ENCODE peak calls at places on chromosomes 16 and 17, in seven cellular contexts. X is NB4, S is fibroblast of lung, K is DND-41, H is psoas muscle, V is esophagus squamous epithelium, U is fibroblast of pulmonary artery. W is an unnamed sample.
A peak's percentile ranks its signal among the peaks of the same experiment; 100 is the strongest.

GRCh38 chr17:4492762-4493561 is 5.7 kb upstream of the SPNS2 start:
- DNase-seq in X (peak; percentile 65), K (peak; percentile 79), V (no peak), S (peak; percentile 20), H (no peak), U (peak; percentile 35), W (peak; percentile 39)

GRCh38 chr16:62638964-62639861 is 603.0 kb upstream of the CDH8 start:
- DNase-seq in H (no peak), U (no peak), K (no peak), X (no peak), V (no peak), S (no peak), W (peak; percentile 77)

GRCh38 chr16:59192551-59193199 is 458.6 kb upstream of the GOT2 start:
- DNase-seq in U (peak; percentile 4), K (peak; percentile 36), S (peak; percentile 19), H (no peak), X (peak; percentile 58), V (no peak), W (peak; percentile 44)

GRCh38 chr17:73223626-73224616 is 31.1 kb downstream of the COG1 start:
- DNase-seq in S (no peak), H (no peak), U (peak; percentile 32), V (no peak), X (no peak), K (no peak), W (no peak)

GRCh38 chr16:53054670-53055485 is at the start of gene CHD9:
- DNase-seq in S (peak; percentile 78), U (peak; percentile 87), H (peak; percentile 91), V (no peak), X (peak; percentile 93), K (peak; percentile 84), W (peak; percentile 71)

GRCh38 chr16:30737794-30738648 is 10.2 kb upstream of the PHKG2 start:
- DNase-seq in S (no peak), U (no peak), V (no peak), K (no peak), X (no peak), H (peak; percentile 39), W (no peak)

GRCh38 chr16:1152651-1153259 is at the start of gene CACNA1H:
- DNase-seq in U (no peak), S (peak; percentile 11), K (no peak), V (no peak), H (no peak), X (no peak), W (peak; percentile 15)

GRCh38 chr17:62739666-62740065 is 68.4 kb downstream of the MARCHF10 start:
- DNase-seq in V (no peak), H (no peak), S (no peak), K (no peak), U (no peak), X (no peak), W (no peak)

GRCh38 chr16:35141303-35141702 is 1681.9 kb downstream of the TP53TG3F start:
- DNase-seq in U (no peak), S (no peak), K (no peak), H (no peak), V (no peak), X (no peak), W (no peak)

GRCh38 chr16:15899538-15900100 is 11.2 kb upstream of the CEP20 start:
- DNase-seq in H (no peak), S (peak; percentile 98), K (peak; percentile 25), V (no peak), X (peak; percentile 56), U (peak; percentile 54), W (no peak)

GRCh38 chr17:7841622-7842379 is 7.8 kb downstream of the KDM6B start:
- DNase-seq in X (peak; percentile 80), V (no peak), S (peak; percentile 91), U (peak; percentile 90), H (peak; percentile 97), K (peak; percentile 88), W (peak; percentile 78)

GRCh38 chr17:28173801-28174200 is 131.3 kb downstream of the NLK start:
- DNase-seq in H (no peak), X (peak; percentile 19), V (no peak), U (peak; percentile 56), K (no peak), S (peak; percentile 42), W (no peak)

GRCh38 chr17:50036455-50037320 is 19.2 kb upstream of the ITGA3 start:
- DNase-seq in U (no peak), S (no peak), X (no peak), V (no peak), K (no peak), H (no peak), W (no peak)

DNA sequence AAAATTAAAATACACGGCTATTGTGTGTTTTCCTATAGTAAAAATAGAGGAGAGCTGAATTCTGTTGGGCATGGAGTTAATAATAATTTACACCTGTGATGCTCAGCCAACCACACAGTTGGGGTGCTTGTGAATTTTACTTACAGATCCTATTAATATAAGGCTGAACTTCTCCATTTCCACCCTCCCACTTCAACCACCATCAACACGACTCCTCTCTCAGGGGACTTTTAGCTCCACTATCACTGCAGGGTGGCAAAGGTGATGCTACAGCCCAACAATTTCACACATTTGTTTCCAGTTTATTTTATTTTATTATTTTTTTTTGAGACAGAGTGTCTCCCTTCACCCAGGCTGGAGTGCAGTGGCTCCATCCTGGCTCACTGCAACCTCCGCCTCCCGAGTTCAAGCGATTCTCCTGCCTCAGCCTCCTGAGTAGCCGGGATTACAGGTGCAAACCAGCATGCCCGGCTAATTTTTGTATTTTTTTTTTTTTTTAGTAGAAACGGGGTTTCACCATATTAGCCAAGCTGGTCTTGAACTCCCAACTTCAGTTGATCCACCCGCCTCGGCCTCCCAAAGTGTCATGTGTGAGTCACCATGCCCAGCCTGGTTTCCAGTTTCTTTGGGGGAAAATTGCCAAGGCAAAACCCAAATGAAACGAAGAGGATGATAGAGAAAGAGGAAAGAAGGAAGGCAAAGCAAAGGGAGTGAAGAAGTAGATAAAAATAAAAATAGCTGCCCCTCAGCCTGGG is 57.9 kb downstream of the GNA13 start:
- DNase-seq in U (no peak), X (no peak), H (no peak), S (no peak), K (no peak), V (no peak), W (no peak)
- H3K4me3 ChIP-seq in U (no peak overlapping the region), X (no peak overlapping the region), H (no peak overlapping the region), S (no peak overlapping the region), K (no peak overlapping the region), V (no peak overlapping the region), W (no peak overlapping the region)

GRCh38 chr17:10155334-10156081 is 42.9 kb downstream of the GAS7 start:
- DNase-seq in K (no peak), X (peak; percentile 68), V (no peak), S (no peak), H (no peak), U (no peak), W (no peak)
- H3K4me3 ChIP-seq in K (no peak overlapping the region), X (no peak overlapping the region), V (no peak overlapping the region), S (no peak overlapping the region), H (no peak overlapping the region), U (no peak overlapping the region), W (no peak overlapping the region)

DNA sequence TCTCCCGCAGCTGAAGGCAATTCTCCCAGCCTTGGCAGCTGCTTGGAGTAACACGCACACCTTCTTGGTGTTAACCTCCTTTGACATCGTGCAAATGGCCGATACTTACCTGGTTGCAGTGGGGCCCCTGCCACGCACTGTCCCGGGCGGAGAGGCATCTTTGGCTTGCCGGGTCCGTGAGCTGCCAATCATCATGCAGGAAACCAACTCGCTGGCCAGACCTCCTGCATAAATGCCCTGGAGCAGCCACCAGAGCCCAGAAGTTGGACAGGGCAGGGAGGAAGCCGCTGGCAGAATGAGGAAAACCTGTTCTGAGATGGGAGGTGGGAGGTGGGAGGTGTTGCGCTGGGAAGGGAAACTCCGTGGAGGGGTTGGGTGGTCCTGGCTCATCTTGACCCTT is 41.7 kb upstream of the CREBBP start:
- DNase-seq in V (no peak), K (no peak), U (no peak), S (no peak), H (no peak), X (no peak), W (no peak)
- H3K4me3 ChIP-seq in V (no peak overlapping the region), K (no peak overlapping the region), U (no peak overlapping the region), S (no peak overlapping the region), H (no peak overlapping the region), X (no peak overlapping the region), W (no peak overlapping the region)

GRCh38 chr17:82416264-82416663 is 1.9 kb upstream of the HEXD start:
- DNase-seq in S (no peak), K (no peak), U (no peak), H (no peak), V (no peak), X (no peak), W (no peak)

GRCh38 chr17:82416771-82417170 is 1.4 kb upstream of the HEXD start:
- DNase-seq in S (no peak), K (no peak), V (no peak), X (no peak), U (no peak), H (no peak), W (peak; percentile 26)

GRCh38 chr17:82419471-82419995 is 1.1 kb upstream of the OGFOD3 start:
- DNase-seq in V (no peak), U (no peak), H (no peak), K (no peak), X (no peak), S (no peak), W (peak; percentile 18)

GRCh38 chr17:82415786-82416185 is 2.4 kb upstream of the HEXD start:
- DNase-seq in K (no peak), S (no peak), U (no peak), V (no peak), X (no peak), H (no peak), W (no peak)

DNA sequence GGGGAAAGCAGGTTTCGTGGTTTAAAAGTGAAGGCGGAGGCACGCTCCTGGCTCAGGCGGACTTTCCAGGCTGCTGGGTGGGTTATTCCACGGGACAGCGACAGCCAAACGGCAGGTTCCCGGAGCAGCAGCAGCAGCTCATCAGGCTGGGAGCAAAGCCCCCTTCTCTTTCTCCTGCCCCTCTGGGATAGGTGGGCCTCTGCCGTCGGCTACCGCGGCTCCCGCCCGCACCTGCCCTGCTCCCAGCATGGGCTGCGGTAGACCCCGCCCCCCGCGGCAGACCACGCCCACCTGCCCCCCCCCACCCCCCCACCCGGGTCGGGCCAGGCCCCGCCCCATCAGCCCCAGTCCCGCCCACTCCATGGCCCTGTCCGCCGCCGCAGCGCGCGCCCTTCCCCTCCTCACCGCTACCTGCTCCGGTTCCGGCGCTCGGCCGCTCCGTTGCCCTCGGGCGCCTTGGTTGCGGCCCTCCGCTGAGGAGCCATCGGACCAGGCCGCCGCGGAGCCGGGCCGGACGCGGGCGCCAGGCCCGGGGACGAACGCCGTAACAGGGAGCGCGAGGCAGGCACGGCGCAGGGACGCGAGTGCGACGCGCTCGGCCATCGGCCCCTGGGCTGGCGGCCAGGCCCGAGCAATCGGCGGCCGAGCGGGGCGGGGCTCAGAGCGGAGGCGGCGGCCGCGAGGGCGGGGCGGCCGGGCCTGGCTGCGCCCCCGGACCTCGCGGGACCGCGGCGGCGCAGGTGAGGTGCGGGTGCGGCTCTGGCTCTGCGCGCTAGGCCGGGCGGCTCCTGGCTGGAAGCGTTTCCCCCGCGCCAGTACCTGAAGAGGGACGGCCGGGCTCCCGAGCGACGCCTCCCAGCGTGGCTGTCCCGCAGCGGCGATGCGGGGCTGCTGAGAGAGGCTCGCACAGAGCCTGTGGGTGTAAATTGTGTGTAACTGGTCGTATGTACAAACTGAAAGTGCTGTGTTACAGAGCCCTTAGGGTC is at the start of the genes HEXD and OGFOD3:
- DNase-seq in V (no peak), X (peak; percentile 83), K (peak; percentile 83), U (peak; percentile 78), S (peak; percentile 75), H (peak; percentile 91), W (peak; percentile 61)
- H3K4me3 ChIP-seq in V (peak within 1 kb of the TSS; percentile 87), X (peak within 1 kb of the TSS; percentile 77), K (peak within 1 kb of the TSS; percentile 95), U (peak within 1 kb of the TSS; percentile 79), S (peak within 1 kb of the TSS; percentile 78), H (peak within 1 kb of the TSS; percentile 92), W (peak within 1 kb of the TSS; percentile 83)

W was measured in Jurkat, Clone E6-1.